ENCODE peak calls at places on chromosomes 3 and 15, in seven cellular contexts. J, B, T, Z, C, G and U are unnamed samples.

GRCh38 chr3:100526613-100527346 is 34.4 kb downstream of the TMEM45A start:
- DNase-seq in Z (no peak), C (no peak), T (no peak), J (no peak), B (no peak), G (no peak), U (no peak)

GRCh38 chr3:13171704-13172643 is 98.7 kb upstream of the IQSEC1 start:
- DNase-seq in B (no peak), J (no peak), Z (no peak), C (no peak), G (no peak), T (no peak), U (no peak)

GRCh38 chr3:152365766-152366593 is 97.3 kb downstream of the MBNL1 start:
- DNase-seq in G (no peak), C (no peak), B (no peak), J (no peak), T (peak), Z (no peak), U (no peak)

GRCh38 chr3:15300318-15301078 is 31.9 kb downstream of the SH3BP5 start:
- DNase-seq in J (no peak), C (peak), B (peak), T (peak), G (peak), Z (no peak), U (no peak)

GRCh38 chr3:156763386-156763785 is 62.8 kb upstream of the LEKR1 start:
- DNase-seq in J (no peak), C (no peak), B (no peak), T (no peak), G (no peak), Z (no peak), U (no peak)

GRCh38 chr3:124593442-124593829 is 136.8 kb upstream of the UMPS start:
- DNase-seq in J (no peak), T (no peak), C (no peak), G (no peak), Z (no peak), B (peak), U (no peak)

GRCh38 chr15:69224383-69224782 is 63.9 kb downstream of the GLCE start:
- DNase-seq in T (no peak), B (peak), C (no peak), J (no peak), G (no peak), Z (no peak), U (no peak)

GRCh38 chr15:94395626-94396025 is 164.3 kb downstream of the MCTP2 start:
- DNase-seq in B (no peak), G (no peak), T (peak), Z (no peak), J (no peak), C (peak), U (no peak)

GRCh38 chr3:2856062-2856792 is 253.9 kb downstream of the IL5RA start:
- DNase-seq in J (peak), T (no peak), Z (no peak), C (peak), G (no peak), B (peak), U (no peak)

GRCh38 chr3:56323986-56324420 is 144.3 kb downstream of the ERC2 start:
- DNase-seq in T (peak), Z (no peak), B (peak), J (no peak), C (peak), G (no peak), U (peak)

GRCh38 chr3:57952651-57953050 is 55.6 kb upstream of the FLNB start:
- DNase-seq in Z (no peak), J (no peak), T (no peak), B (no peak), G (no peak), C (no peak), U (no peak)

GRCh38 chr3:149209431-149209830 is 12.2 kb downstream of the CP start:
- DNase-seq in Z (no peak), C (no peak), B (no peak), T (no peak), J (no peak), G (peak), U (no peak)

GRCh38 chr3:36893137-36893557 is 51.7 kb downstream of the TRANK1 start:
- DNase-seq in C (peak), T (peak), B (peak), G (no peak), J (no peak), Z (peak), U (no peak)

GRCh38 chr3:114565201-114565600 is 271.4 kb downstream of the TIGIT start:
- DNase-seq in T (no peak), J (no peak), Z (no peak), C (no peak), G (no peak), B (no peak), U (no peak)

GRCh38 chr3:186882125-186882524 is 39.6 kb downstream of the ADIPOQ start:
- DNase-seq in J (no peak), B (no peak), G (no peak), C (no peak), Z (no peak), T (no peak), U (no peak)

GRCh38 chr3:25281041-25281842 is 146.8 kb upstream of the RARB start:
- DNase-seq in Z (no peak), C (no peak), G (no peak), B (peak), T (no peak), J (no peak), U (no peak)

GRCh38 chr15:73994912-73995622 is 551 bp downstream of the PML start:
- DNase-seq in B (peak), Z (no peak), C (peak), G (no peak), J (no peak), T (no peak), U (no peak)

GRCh38 chr15:23645379-23646164 is 2.1 kb downstream of the MAGEL2 start:
- DNase-seq in C (no peak), Z (peak), B (peak), T (no peak), J (peak), G (no peak), U (no peak)

GRCh38 chr3:187263270-187263669 is 28.3 kb downstream of the MASP1 start:
- DNase-seq in T (peak), B (no peak), C (peak), Z (no peak), G (no peak), J (no peak), U (no peak)

GRCh38 chr15:79332824-79333510 is 22.1 kb downstream of the TMED3 start:
- DNase-seq in C (no peak), Z (no peak), T (no peak), G (peak), J (no peak), B (peak), U (no peak)

GRCh38 chr3:101925564-101925963 is 76.2 kb downstream of the NFKBIZ start:
- DNase-seq in Z (no peak), C (no peak), B (no peak), J (no peak), G (no peak), T (no peak), U (no peak)

GRCh38 chr15:77503240-77503639 is 82.6 kb downstream of the HMG20A start:
- DNase-seq in B (peak), J (no peak), T (no peak), Z (peak), C (no peak), G (no peak), U (no peak)

GRCh38 chr3:15903164-15903563 is 105.4 kb upstream of the ANKRD28 start:
- DNase-seq in T (peak), J (no peak), B (no peak), G (no peak), C (no peak), Z (no peak), U (no peak)

GRCh38 chr15:85137507-85138175 is 156.0 kb downstream of the PDE8A start:
- DNase-seq in Z (no peak), G (no peak), T (peak), C (peak), B (peak), J (no peak), U (no peak)

GRCh38 chr15:62107561-62108110 is 40.9 kb downstream of the C2CD4A start:
- DNase-seq in B (no peak), Z (no peak), G (peak), C (no peak), J (no peak), T (peak), U (no peak)

GRCh38 chr15:70741107-70741511 is 22.2 kb downstream of the UACA start:
- DNase-seq in G (no peak), T (peak), B (no peak), J (no peak), Z (no peak), C (peak), U (no peak)

GRCh38 chr15:47991376-47991775 is 129.4 kb upstream of the SLC24A5 start:
- DNase-seq in B (no peak), G (no peak), T (peak), J (no peak), Z (no peak), C (peak), U (no peak)

GRCh38 chr3:41523897-41524296 is 324.6 kb downstream of the CTNNB1 start:
- DNase-seq in G (no peak), Z (no peak), T (no peak), B (no peak), J (no peak), C (no peak), U (no peak)

GRCh38 chr3:160756907-160757623 is 1.0 kb downstream of the PPM1L start:
- DNase-seq in C (no peak), B (peak), G (no peak), Z (peak), J (peak), T (no peak), U (peak)

GRCh38 chr3:107525954-107526305 is 3.2 kb downstream of the BBX start:
- DNase-seq in Z (no peak), T (no peak), J (no peak), G (no peak), B (no peak), C (peak), U (no peak)

GRCh38 chr3:142944346-142944745 is 19.1 kb downstream of the PAQR9 start:
- DNase-seq in Z (no peak), T (no peak), C (no peak), B (no peak), G (no peak), J (no peak), U (no peak)

GRCh38 chr15:32670624-32671022 is 29.1 kb downstream of the SCG5 start:
- DNase-seq in B (no peak), Z (no peak), T (no peak), C (no peak), G (no peak), J (no peak), U (no peak)

GRCh38 chr15:52653451-52653964 is 25.7 kb downstream of the ATOSA start:
- DNase-seq in B (peak), J (no peak), T (peak), Z (no peak), G (no peak), C (peak), U (no peak)

GRCh38 chr15:42366151-42366550 is 6.8 kb downstream of the CAPN3 start:
- DNase-seq in T (no peak), C (no peak), J (no peak), B (no peak), G (no peak), Z (no peak), U (no peak)

GRCh38 chr3:16264174-16264707 is 502 bp downstream of the DPH3 start:
- DNase-seq in T (no peak), G (no peak), J (no peak), C (no peak), B (peak), Z (no peak), U (no peak)

GRCh38 chr15:26461847-26462608 is 310.8 kb downstream of the GABRB3 start:
- DNase-seq in B (no peak), Z (no peak), T (no peak), G (no peak), C (no peak), J (no peak), U (no peak)

GRCh38 chr15:66849746-66850077 is 147.7 kb downstream of the SMAD6 start:
- DNase-seq in J (no peak), B (peak), T (no peak), G (no peak), C (no peak), Z (no peak), U (no peak)

GRCh38 chr15:66849393-66849745 is 147.3 kb downstream of the SMAD6 start:
- DNase-seq in B (no peak), J (peak), Z (no peak), G (no peak), C (no peak), T (no peak), U (no peak)

GRCh38 chr15:66852064-66852905 is 150.2 kb downstream of the SMAD6 start:
- DNase-seq in J (peak), B (peak), C (no peak), T (no peak), Z (peak), G (no peak), U (no peak)

GRCh38 chr15:66850078-66850991 is 148.3 kb downstream of the SMAD6 start:
- DNase-seq in J (peak), Z (no peak), B (peak), T (no peak), C (peak), G (no peak), U (no peak)

GRCh38 chr15:66851226-66852063 is 149.4 kb downstream of the SMAD6 start:
- DNase-seq in J (peak), Z (peak), C (peak), B (peak), G (peak), T (peak), U (peak)
- H3K23ac ChIP-seq in J (no peak), Z (no peak), C (no peak), B (no peak), G (no peak), T (no peak), U (peak)

DNA sequence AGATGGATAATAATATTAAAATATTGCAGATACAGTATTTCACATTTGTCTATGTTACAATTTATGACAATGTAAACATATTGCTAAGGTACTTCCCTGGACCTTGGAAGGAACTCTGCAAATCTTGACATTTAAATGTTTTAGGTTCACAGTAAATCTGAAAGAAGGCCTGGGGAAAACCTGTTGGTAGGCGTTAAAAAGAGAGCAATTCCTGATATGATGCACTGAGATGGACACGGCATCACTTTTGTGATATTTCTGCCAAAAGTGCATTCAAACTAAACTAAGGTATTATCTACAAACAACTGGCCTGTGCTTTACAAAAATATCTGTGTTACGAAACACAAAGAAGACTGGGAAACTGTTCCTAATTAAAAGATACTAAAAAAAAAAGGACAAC is 6.1 kb upstream of the TP63 start:
- DNase-seq in Z (no peak), B (no peak), J (no peak), C (no peak), G (no peak), T (no peak), U (no peak)
- H3K23ac ChIP-seq in Z (no peak), B (no peak), J (no peak), C (no peak), G (no peak), T (no peak), U (no peak)

GRCh38 chr15:81178365-81178764 is 18.3 kb upstream of the IL16 start:
- DNase-seq in C (no peak), B (no peak), Z (no peak), G (no peak), J (no peak), T (no peak), U (no peak)

GRCh38 chr15:81174759-81175327 is 21.8 kb upstream of the IL16 start:
- DNase-seq in G (no peak), J (no peak), T (no peak), B (peak), C (no peak), Z (no peak), U (no peak)

GRCh38 chr15:81175496-81175895 is 21.2 kb upstream of the IL16 start:
- DNase-seq in T (no peak), C (no peak), Z (no peak), J (no peak), G (no peak), B (no peak), U (no peak)

GRCh38 chr15:81174125-81174524 is 22.6 kb upstream of the IL16 start:
- DNase-seq in T (no peak), C (no peak), G (no peak), J (no peak), B (no peak), Z (no peak), U (no peak)

DNA sequence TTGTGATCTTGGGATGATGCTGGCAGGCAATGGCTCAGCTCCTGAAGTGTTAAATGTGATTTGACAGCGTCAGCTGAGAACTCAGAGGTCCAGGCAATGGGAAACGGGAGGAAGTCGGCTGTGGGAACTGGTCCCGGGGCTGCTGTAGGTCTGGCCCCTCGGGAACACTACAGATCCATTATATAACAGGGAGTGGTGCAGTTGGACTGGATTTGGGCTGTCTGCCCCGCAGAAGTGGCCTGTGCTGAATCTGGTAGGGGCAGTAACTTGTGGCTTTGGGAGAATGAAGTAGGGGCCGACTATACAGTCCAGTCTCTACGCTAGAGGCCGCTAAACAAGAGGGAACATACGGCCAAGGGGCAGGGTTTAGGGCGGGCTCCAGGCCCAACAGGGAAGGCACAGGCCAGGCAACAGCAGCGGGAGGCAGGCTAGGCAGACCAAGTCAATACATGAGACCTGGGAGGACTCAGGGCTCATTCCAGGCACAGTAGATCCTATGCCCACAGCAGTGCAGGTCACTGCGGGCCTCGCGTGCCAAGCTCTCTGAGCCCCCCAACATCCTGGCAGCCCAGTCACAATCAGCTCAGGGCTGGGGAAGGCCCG is 20.3 kb upstream of the IL16 start:
- DNase-seq in J (peak), Z (no peak), G (no peak), B (no peak), C (no peak), T (no peak), U (no peak)
- H3K23ac ChIP-seq in J (no peak), Z (no peak), G (no peak), B (no peak), C (no peak), T (no peak), U (peak)

DNA sequence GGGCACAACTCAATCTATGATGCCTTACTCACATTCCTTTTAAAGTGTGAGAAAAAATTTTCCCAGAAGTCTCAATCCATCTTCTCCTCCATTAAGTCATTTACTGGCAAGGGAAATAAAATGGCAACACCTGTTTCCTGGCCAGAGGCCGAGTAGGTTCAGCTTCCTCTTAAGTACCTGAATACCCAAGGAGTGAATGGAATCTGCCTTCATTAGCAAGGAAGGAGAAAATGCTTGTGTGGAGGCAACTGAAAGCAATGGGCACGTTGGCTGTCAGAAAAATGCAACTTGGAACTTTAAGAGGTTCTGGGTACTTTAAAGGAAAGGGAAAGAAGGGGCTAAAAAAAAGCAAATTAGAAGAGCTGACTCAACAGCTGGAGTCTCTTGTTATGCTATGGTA is 423.6 kb upstream of the ARL6 start:
- DNase-seq in Z (no peak), B (peak), T (no peak), J (peak), G (no peak), C (no peak), U (no peak)
- H3K23ac ChIP-seq in Z (no peak), B (no peak), T (no peak), J (no peak), G (no peak), C (no peak), U (no peak)

GRCh38 chr3:190424478-190425439 is 24.9 kb downstream of the TMEM207 start:
- DNase-seq in C (peak), G (peak), B (peak), J (peak), T (peak), Z (peak), U (peak)
- H3K23ac ChIP-seq in C (no peak), G (no peak), B (no peak), J (no peak), T (no peak), Z (no peak), U (no peak)

DNA sequence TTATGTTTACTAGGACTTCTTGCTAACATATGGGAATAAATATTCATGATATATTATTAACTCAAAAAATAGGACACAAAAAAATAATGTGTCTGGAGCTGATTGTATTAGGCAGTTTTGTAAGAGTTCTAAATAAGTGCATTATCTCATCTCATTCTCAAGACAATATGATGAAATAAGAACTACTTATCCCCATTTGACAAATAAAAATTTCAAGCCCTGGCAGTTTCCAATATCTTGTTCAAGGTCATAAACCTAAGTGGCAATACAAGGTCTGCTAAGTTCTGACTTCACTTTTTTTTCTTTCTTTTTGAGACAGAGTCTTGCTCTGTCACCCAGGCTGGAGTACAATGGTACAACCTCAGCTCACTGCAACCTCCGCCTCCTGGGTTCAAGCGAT is 18.3 kb downstream of the RPN1 start:
- DNase-seq in B (no peak), T (no peak), G (no peak), J (no peak), C (no peak), Z (no peak), U (no peak)
- H3K23ac ChIP-seq in B (no peak), T (no peak), G (no peak), J (no peak), C (no peak), Z (no peak), U (no peak)

GRCh38 chr15:36667296-36667695 is 87.9 kb downstream of the CDIN1 start:
- DNase-seq in G (no peak), Z (no peak), T (no peak), J (no peak), C (no peak), B (no peak), U (no peak)
- H3K23ac ChIP-seq in G (no peak), Z (no peak), T (no peak), J (no peak), C (no peak), B (no peak), U (no peak)